ENCODE peak calls at places on chromosomes 12 and 14, in ten cellular contexts. E is cardiac muscle cell; C is CD8-positive, alpha-beta memory T cell; L is mucosa of descending colon; V is mesenchymal stem cell; Y is heart right ventricle; M is psoas muscle; T is uterus; I is ovary; D is fibroblast of lung. S is an unnamed sample. For H3K36me3, the result is how much of the 10 kb centered on the place peaks cover.

GRCh38 chr14:75452900-75453816 is 25.3 kb downstream of the JDP2 start:
- DNase-seq in E (peak), C (no peak), L (no peak), V (peak), Y (peak), M (peak), T (peak), I (peak), D (peak), S (peak)

GRCh38 chr14:71320734-71321555 is 413.7 kb downstream of the PCNX1 start:
- DNase-seq in E (peak), C (peak), L (peak), V (peak), Y (peak), M (peak), T (peak), I (peak), D (peak), S (peak)

GRCh38 chr14:56918849-56919574 is 108.7 kb upstream of the OTX2 start:
- DNase-seq in E (no peak), C (no peak), L (no peak), V (no peak), Y (no peak), M (no peak), T (no peak), I (no peak), D (no peak), S (no peak)

GRCh38 chr12:7609051-7609450 is 56.7 kb downstream of the APOBEC1 start:
- DNase-seq in E (no peak), C (no peak), L (no peak), V (no peak), Y (no peak), M (no peak), T (no peak), I (no peak), D (no peak), S (no peak)

GRCh38 chr14:105537580-105538474 is 11.4 kb downstream of the TMEM121 start:
- DNase-seq in E (no peak), C (peak), L (peak), V (no peak), Y (peak), M (peak), T (peak), I (no peak), D (no peak), S (peak)

GRCh38 chr12:100668939-100669536 is 95.6 kb downstream of the GAS2L3 start:
- DNase-seq in E (peak), C (no peak), L (peak), V (peak), Y (peak), M (peak), T (peak), I (peak), D (peak), S (peak)

GRCh38 chr14:103191856-103192835 is 68.9 kb downstream of the TNFAIP2 start:
- DNase-seq in E (no peak), C (no peak), L (no peak), V (no peak), Y (no peak), M (peak), T (peak), I (no peak), D (no peak), S (no peak)

GRCh38 chr12:15011162-15011561 is 38.3 kb downstream of the PDE6H start:
- DNase-seq in E (no peak), C (no peak), L (no peak), V (no peak), Y (no peak), M (no peak), T (no peak), I (no peak), D (no peak), S (peak)

GRCh38 chr12:66103011-66103913 is 27.3 kb downstream of the LLPH start:
- DNase-seq in E (no peak), C (no peak), L (no peak), V (no peak), Y (no peak), M (no peak), T (no peak), I (no peak), D (no peak), S (no peak)

GRCh38 chr12:53181935-53182334 is 1.2 kb upstream of the CSAD start:
- DNase-seq in E (no peak), C (no peak), L (no peak), V (peak), Y (no peak), M (no peak), T (no peak), I (no peak), D (no peak), S (no peak)

GRCh38 chr12:121825041-121825523 is 21.3 kb downstream of the SETD1B start:
- DNase-seq in E (no peak), C (peak), L (no peak), V (no peak), Y (no peak), M (no peak), T (no peak), I (no peak), D (no peak), S (no peak)

GRCh38 chr12:121966959-121967358 is 48.6 kb downstream of the CFAP251 start:
- DNase-seq in E (no peak), C (no peak), L (no peak), V (no peak), Y (peak), M (no peak), T (no peak), I (no peak), D (peak), S (no peak)

GRCh38 chr14:88078525-88078924 is 73.6 kb downstream of the GPR65 start:
- DNase-seq in E (no peak), C (no peak), L (no peak), V (no peak), Y (no peak), M (no peak), T (no peak), I (no peak), D (no peak), S (no peak)

GRCh38 chr14:90720336-90720735 is 95.9 kb downstream of the TTC7B start:
- DNase-seq in E (no peak), C (no peak), L (no peak), V (peak), Y (peak), M (no peak), T (no peak), I (no peak), D (no peak), S (no peak)

GRCh38 chr14:37443461-37443860 is 151.6 kb downstream of the FOXA1 start:
- DNase-seq in E (no peak), C (no peak), L (no peak), V (no peak), Y (no peak), M (no peak), T (no peak), I (no peak), D (peak), S (no peak)

GRCh38 chr12:50620050-50620974 is 115.5 kb downstream of the DIP2B start:
- DNase-seq in E (peak), C (no peak), L (no peak), V (peak), Y (no peak), M (no peak), T (no peak), I (no peak), D (peak), S (peak)

GRCh38 chr12:68505915-68506314 is 104.8 kb upstream of the RAP1B start:
- DNase-seq in E (no peak), C (no peak), L (no peak), V (no peak), Y (no peak), M (no peak), T (no peak), I (no peak), D (no peak), S (no peak)

GRCh38 chr12:109293106-109293505 is 16.0 kb downstream of the FOXN4 start:
- DNase-seq in E (no peak), C (no peak), L (no peak), V (no peak), Y (no peak), M (no peak), T (no peak), I (no peak), D (no peak), S (no peak)

GRCh38 chr12:116638376-116638775 is 79.2 kb downstream of the MAP1LC3B2 start:
- DNase-seq in E (no peak), C (no peak), L (no peak), V (no peak), Y (no peak), M (no peak), T (no peak), I (no peak), D (no peak), S (no peak)

GRCh38 chr14:50944647-50945413 is 547 bp upstream of the PYGL start:
- DNase-seq in E (no peak), C (peak), L (peak), V (peak), Y (peak), M (peak), T (peak), I (no peak), D (peak), S (peak)

GRCh38 chr14:61460853-61461611 is 139.7 kb downstream of the PRKCH start:
- DNase-seq in E (peak), C (peak), L (no peak), V (no peak), Y (no peak), M (no peak), T (no peak), I (no peak), D (no peak), S (no peak)

GRCh38 chr14:103698380-103699260 is 16.6 kb downstream of the XRCC3 start:
- DNase-seq in E (no peak), C (no peak), L (peak), V (no peak), Y (no peak), M (peak), T (no peak), I (no peak), D (no peak), S (no peak)

GRCh38 chr12:104410326-104410725 is 46.4 kb upstream of the CHST11 start:
- DNase-seq in E (no peak), C (no peak), L (no peak), V (no peak), Y (no peak), M (no peak), T (no peak), I (no peak), D (no peak), S (no peak)

GRCh38 chr14:23114669-23115491 is 4.2 kb downstream of the CEBPE start:
- DNase-seq in E (no peak), C (no peak), L (no peak), V (peak), Y (no peak), M (peak), T (no peak), I (no peak), D (peak), S (peak)

GRCh38 chr12:2856901-2857495 is at the start of gene TEX52:
- DNase-seq in E (no peak), C (no peak), L (no peak), V (peak), Y (no peak), M (no peak), T (no peak), I (no peak), D (no peak), S (no peak)

GRCh38 chr12:58487280-58488141 is 432.8 kb downstream of the LRIG3 start:
- DNase-seq in E (no peak), C (no peak), L (no peak), V (peak), Y (no peak), M (no peak), T (no peak), I (no peak), D (no peak), S (no peak)

GRCh38 chr14:80164991-80165390 is 46.3 kb downstream of the DIO2 start:
- DNase-seq in E (no peak), C (no peak), L (no peak), V (no peak), Y (no peak), M (no peak), T (no peak), I (no peak), D (no peak), S (no peak)

GRCh38 chr14:69827560-69827959 is 30.5 kb upstream of the SLC10A1 start:
- DNase-seq in E (no peak), C (no peak), L (no peak), V (no peak), Y (no peak), M (no peak), T (no peak), I (no peak), D (no peak), S (no peak)

GRCh38 chr12:81450920-81451739 is 308.0 kb downstream of the PPFIA2 start:
- DNase-seq in E (peak), C (no peak), L (no peak), V (peak), Y (peak), M (no peak), T (no peak), I (no peak), D (peak), S (peak)

GRCh38 chr14:87187787-87188186 is 805.2 kb downstream of the GALC start:
- DNase-seq in E (no peak), C (no peak), L (no peak), V (no peak), Y (no peak), M (no peak), T (no peak), I (no peak), D (no peak), S (no peak)

GRCh38 chr12:103728323-103728722 is 112.7 kb downstream of the NT5DC3 start:
- DNase-seq in E (no peak), C (no peak), L (no peak), V (peak), Y (no peak), M (no peak), T (no peak), I (no peak), D (peak), S (no peak)

GRCh38 chr14:85617799-85618198 is 87.9 kb downstream of the FLRT2 start:
- DNase-seq in E (no peak), C (no peak), L (no peak), V (no peak), Y (no peak), M (no peak), T (no peak), I (no peak), D (no peak), S (peak)

GRCh38 chr12:118164798-118165486 is 29.0 kb downstream of the PEBP1 start:
- DNase-seq in E (peak), C (no peak), L (no peak), V (peak), Y (no peak), M (no peak), T (no peak), I (no peak), D (peak), S (peak)

GRCh38 chr12:108438687-108439086 is 76.4 kb upstream of the FICD start:
- DNase-seq in E (no peak), C (no peak), L (no peak), V (no peak), Y (no peak), M (no peak), T (no peak), I (no peak), D (no peak), S (no peak)

GRCh38 chr14:100872641-100873071 is 30.9 kb downstream of the RTL1 start:
- DNase-seq in E (no peak), C (no peak), L (no peak), V (no peak), Y (no peak), M (peak), T (no peak), I (no peak), D (no peak), S (no peak)

GRCh38 chr12:128268348-128268725 is 1.4 kb downstream of the TMEM132C start:
- DNase-seq in E (peak), C (no peak), L (no peak), V (no peak), Y (no peak), M (no peak), T (no peak), I (no peak), D (no peak), S (no peak)

GRCh38 chr14:35046751-35047536 is 872 bp downstream of the FAM177A1 start:
- DNase-seq in E (no peak), C (peak), L (peak), V (peak), Y (peak), M (peak), T (no peak), I (no peak), D (no peak), S (no peak)

GRCh38 chr14:20332386-20332945 is 613 bp downstream of the CCNB1IP1 start:
- DNase-seq in E (peak), C (peak), L (no peak), V (peak), Y (no peak), M (no peak), T (no peak), I (no peak), D (peak), S (peak)

GRCh38 chr14:20329355-20329754 is 3.7 kb downstream of the CCNB1IP1 start:
- DNase-seq in E (no peak), C (no peak), L (no peak), V (no peak), Y (no peak), M (no peak), T (no peak), I (no peak), D (no peak), S (no peak)

GRCh38 chr14:20331048-20331613 is 1.9 kb downstream of the CCNB1IP1 start:
- DNase-seq in E (no peak), C (no peak), L (no peak), V (peak), Y (no peak), M (no peak), T (no peak), I (no peak), D (no peak), S (no peak)

GRCh38 chr14:20327005-20327869 is 5.8 kb downstream of the CCNB1IP1 start:
- DNase-seq in E (peak), C (peak), L (no peak), V (peak), Y (peak), M (no peak), T (no peak), I (no peak), D (peak), S (peak)

GRCh38 chr14:20328705-20329104 is 4.4 kb downstream of the CCNB1IP1 start:
- DNase-seq in E (no peak), C (no peak), L (no peak), V (no peak), Y (no peak), M (no peak), T (no peak), I (no peak), D (no peak), S (no peak)
- H3K36me3 ChIP-seq in E (under half), C (under half), L (under half), V (under half), Y (under half), M (half or more), T (under half), I (under half), D (under half), S (half or more)

GRCh38 chr12:6547987-6548386 is 7.9 kb downstream of the IFFO1 start:
- DNase-seq in E (no peak), C (no peak), L (no peak), V (peak), Y (peak), M (no peak), T (peak), I (no peak), D (peak), S (no peak)
- H3K36me3 ChIP-seq in E (under half), C (under half), L (under half), V (under half), Y (under half), M (half or more), T (under half), I (under half), D (under half), S (under half)

DNA sequence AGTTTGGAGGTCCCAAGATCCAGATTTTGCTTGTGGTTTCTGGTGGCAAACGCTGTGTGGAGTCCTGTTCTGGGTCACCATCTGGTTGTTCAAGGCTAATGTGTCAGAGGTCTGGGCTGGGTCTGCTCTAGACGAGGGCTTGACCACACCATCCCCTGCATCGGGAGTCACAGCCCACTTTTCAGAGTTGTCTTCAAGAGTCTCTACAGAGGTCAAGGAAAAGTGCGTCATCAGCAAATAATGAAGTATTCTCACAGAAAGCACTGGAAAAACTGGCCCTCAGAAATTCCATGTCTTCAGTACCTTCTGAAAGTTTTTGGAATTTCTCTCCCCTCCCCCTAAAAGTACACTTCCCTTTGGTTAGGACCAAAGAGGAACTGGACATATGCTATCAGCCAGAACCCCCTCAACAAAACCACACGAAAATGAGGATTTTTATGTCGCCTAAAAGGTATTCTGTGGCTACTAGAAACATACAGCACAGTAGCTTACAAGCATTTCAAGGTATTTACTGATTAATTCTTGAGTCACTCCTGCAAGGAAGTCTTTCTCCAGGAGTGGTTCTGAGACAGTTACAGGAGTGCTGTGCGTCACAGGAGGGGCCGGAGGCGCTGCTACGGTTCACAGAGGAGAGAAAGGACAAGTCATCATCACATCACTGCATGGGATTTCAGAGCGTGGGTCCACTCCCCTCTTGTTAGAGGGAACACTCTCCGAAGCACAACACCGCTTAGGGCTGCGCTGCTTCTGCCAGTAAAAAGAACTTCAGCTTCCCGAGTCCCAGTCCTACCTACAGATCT is 35.4 kb downstream of the RAD52 start:
- DNase-seq in E (no peak), C (no peak), L (no peak), V (peak), Y (no peak), M (no peak), T (no peak), I (peak), D (peak), S (no peak)
- H3K36me3 ChIP-seq in E (half or more), C (under half), L (under half), V (under half), Y (under half), M (half or more), T (under half), I (under half), D (under half), S (half or more)

GRCh38 chr12:132698336-132698735 is 10.9 kb downstream of the PXMP2 start:
- DNase-seq in E (no peak), C (no peak), L (no peak), V (no peak), Y (no peak), M (no peak), T (no peak), I (no peak), D (no peak), S (no peak)

GRCh38 chr12:132703611-132704010 is 7.0 kb upstream of the PGAM5 start:
- DNase-seq in E (no peak), C (no peak), L (no peak), V (no peak), Y (no peak), M (no peak), T (no peak), I (no peak), D (no peak), S (no peak)

GRCh38 chr12:132702640-132703039 is 8.0 kb upstream of the PGAM5 start:
- DNase-seq in E (no peak), C (no peak), L (no peak), V (no peak), Y (no peak), M (no peak), T (no peak), I (no peak), D (no peak), S (no peak)

GRCh38 chr12:132695431-132695830 is 8.0 kb downstream of the PXMP2 start:
- DNase-seq in E (no peak), C (no peak), L (no peak), V (no peak), Y (peak), M (no peak), T (no peak), I (no peak), D (no peak), S (no peak)

DNA sequence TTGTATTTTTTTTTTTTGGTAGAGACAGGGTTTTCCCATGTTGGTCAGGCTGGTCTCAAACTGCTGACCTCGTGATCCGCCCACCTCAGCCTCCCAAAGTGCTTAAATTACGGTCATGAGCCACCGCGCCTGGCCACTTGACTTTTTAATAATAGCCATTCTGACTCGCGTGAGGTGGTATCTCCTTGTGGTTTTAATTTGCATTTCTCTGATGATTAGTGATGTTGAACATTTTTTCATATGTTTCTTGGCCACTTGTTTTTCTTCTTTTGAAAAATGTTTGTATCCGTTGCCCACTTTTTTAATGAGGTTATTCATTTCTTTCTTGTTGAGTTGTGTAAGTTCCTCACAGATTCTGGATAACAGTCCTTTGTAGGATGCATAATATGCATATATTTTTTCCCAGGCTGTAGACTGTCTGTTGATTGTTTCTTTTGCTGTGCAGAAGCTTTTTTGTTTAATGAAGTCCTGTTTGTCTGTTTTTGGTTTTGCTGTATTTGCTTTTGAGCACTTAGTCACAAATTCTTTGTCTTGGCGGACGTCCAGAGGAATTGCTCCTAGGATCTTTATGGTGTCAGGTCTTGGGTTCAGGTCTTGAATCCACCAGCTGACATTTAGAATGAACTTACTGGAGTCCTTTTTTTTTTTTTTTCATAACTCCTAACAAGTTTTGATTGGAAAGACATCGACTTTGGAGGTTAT is 10.3 kb upstream of the PGAM5 start:
- DNase-seq in E (no peak), C (no peak), L (no peak), V (peak), Y (no peak), M (no peak), T (no peak), I (no peak), D (peak), S (no peak)
- H3K36me3 ChIP-seq in E (under half), C (under half), L (under half), V (under half), Y (under half), M (half or more), T (under half), I (under half), D (under half), S (half or more)

GRCh38 chr14:24204163-24205146 is 1.0 kb upstream of the TSSK4 start:
- DNase-seq in E (no peak), C (no peak), L (no peak), V (no peak), Y (no peak), M (no peak), T (no peak), I (no peak), D (no peak), S (no peak)
- H3K36me3 ChIP-seq in E (under half), C (under half), L (under half), V (under half), Y (under half), M (under half), T (under half), I (under half), D (under half), S (under half)